ENCODE peak calls at places on chromosomes 13 and 19, in five cellular contexts. M is stomach, W is GM23338, C is substantia nigra, V is right cardiac atrium. Y is an unnamed sample.

GRCh38 chr13:100454876-100455275 is 133.7 kb downstream of the GGACT start:
- DNase-seq in M (no peak), V (no peak), W (no peak), C (no peak), Y (no peak)

GRCh38 chr19:51904331-51905165 is at the start of gene ZNF649:
- DNase-seq in W (peak), V (peak), M (peak), C (peak), Y (peak)

GRCh38 chr13:105937451-105937850 is 598.0 kb downstream of the EFNB2 start:
- DNase-seq in M (no peak), V (no peak), W (peak), C (no peak), Y (no peak)

GRCh38 chr13:97256343-97256783 is 34.2 kb downstream of the MBNL2 start:
- DNase-seq in V (no peak), C (no peak), W (no peak), M (no peak), Y (no peak)

GRCh38 chr19:46192990-46193650 is 36.4 kb upstream of the IGFL1 start:
- DNase-seq in M (no peak), C (no peak), W (no peak), V (peak), Y (no peak)

GRCh38 chr19:19280561-19280960 is 7.5 kb upstream of the TM6SF2 start:
- DNase-seq in W (no peak), C (no peak), M (no peak), V (no peak), Y (no peak)

GRCh38 chr19:13060964-13061927 is 41.4 kb downstream of the LYL1 start:
- DNase-seq in V (peak), C (no peak), M (peak), W (peak), Y (peak)

GRCh38 chr13:110116072-110116487 is 190.9 kb downstream of the COL4A1 start:
- DNase-seq in V (peak), M (peak), W (peak), C (no peak), Y (peak)

GRCh38 chr19:29537601-29538000 is 11.8 kb downstream of the VSTM2B start:
- DNase-seq in M (peak), V (no peak), C (no peak), W (no peak), Y (no peak)

GRCh38 chr19:39284032-39284431 is 12.2 kb upstream of the IFNL1 start:
- DNase-seq in V (no peak), C (no peak), W (no peak), M (no peak), Y (no peak)

GRCh38 chr13:41054212-41054877 is 7.0 kb upstream of the WBP4 start:
- DNase-seq in C (no peak), V (no peak), M (no peak), W (peak), Y (no peak)

GRCh38 chr19:45467115-45467455 is 711 bp upstream of the FOSB start:
- DNase-seq in M (no peak), W (peak), C (no peak), V (no peak), Y (no peak)

GRCh38 chr19:21699197-21699596 is 68.2 kb downstream of the ZNF100 start:
- DNase-seq in C (no peak), V (no peak), M (no peak), W (peak), Y (no peak)

Y was measured in Right ventricle myocardium inferior.